ENCODE peak calls at places on chromosomes 3 and 15, in ten cellular contexts. Y, G, A, H, L, D, B, O, N and I are unnamed samples.

GRCh38 chr15:27418729-27419128 is 447.7 kb downstream of the GABRG3 start:
- DNase-seq in B (no peak), H (no peak), N (no peak), O (peak), A (no peak), G (no peak), Y (peak), D (no peak), L (no peak), I (no peak)

GRCh38 chr3:39443530-39443929 is 23.9 kb upstream of the MOBP start:
- DNase-seq in G (no peak), D (no peak), L (no peak), B (no peak), Y (no peak), O (peak), N (no peak), A (peak), H (no peak), I (peak)

GRCh38 chr3:137410028-137410427 is 354.1 kb upstream of the SOX14 start:
- DNase-seq in O (no peak), G (no peak), Y (no peak), B (no peak), N (no peak), D (no peak), A (no peak), H (no peak), L (no peak), I (no peak)

GRCh38 chr15:48062476-48062875 is 58.3 kb upstream of the SLC24A5 start:
- DNase-seq in A (no peak), N (no peak), B (no peak), Y (peak), O (no peak), H (peak), D (no peak), G (no peak), L (no peak), I (peak)

GRCh38 chr3:28860307-28860706 is 420.6 kb upstream of the RBMS3 start:
- DNase-seq in L (no peak), H (peak), B (no peak), O (no peak), N (no peak), D (peak), Y (no peak), G (no peak), A (no peak), I (no peak)

GRCh38 chr3:194397757-194398312 is 1.2 kb downstream of the GP5 start:
- DNase-seq in Y (no peak), L (no peak), H (no peak), B (no peak), O (peak), N (no peak), G (no peak), A (no peak), D (no peak), I (no peak)

GRCh38 chr3:37040231-37040630 is 46.9 kb downstream of the MLH1 start:
- DNase-seq in L (no peak), O (no peak), D (no peak), B (no peak), G (no peak), Y (no peak), N (no peak), A (no peak), H (no peak), I (no peak)

GRCh38 chr3:150738688-150739087 is 24.3 kb downstream of the SIAH2 start:
- DNase-seq in G (no peak), N (no peak), B (no peak), L (no peak), A (no peak), Y (no peak), O (no peak), D (no peak), H (no peak), I (no peak)

GRCh38 chr3:13951184-13951583 is 71.3 kb upstream of the WNT7A start:
- DNase-seq in B (no peak), L (no peak), A (no peak), O (no peak), G (no peak), D (no peak), N (no peak), Y (no peak), H (no peak), I (no peak)

GRCh38 chr15:74873756-74874424 is 725 bp upstream of the SCAMP2 start:
- DNase-seq in L (no peak), B (no peak), N (no peak), G (peak), D (no peak), O (no peak), H (peak), A (no peak), Y (peak), I (peak)

GRCh38 chr3:5058463-5058862 is 63.6 kb upstream of the ARL8B start:
- DNase-seq in A (no peak), H (peak), O (no peak), D (peak), L (no peak), N (peak), B (no peak), G (no peak), Y (no peak), I (no peak)

GRCh38 chr3:121330586-121330985 is 215.2 kb downstream of the POLQ start:
- DNase-seq in A (no peak), Y (no peak), B (no peak), D (no peak), N (no peak), G (no peak), H (no peak), L (no peak), O (no peak), I (no peak)

GRCh38 chr3:134708671-134709070 is 57.8 kb upstream of the KY start:
- DNase-seq in B (no peak), O (no peak), G (no peak), N (no peak), Y (no peak), H (no peak), A (no peak), L (no peak), D (peak), I (no peak)

GRCh38 chr3:135248217-135248616 is 453.2 kb downstream of the EPHB1 start:
- DNase-seq in G (no peak), N (no peak), Y (no peak), L (no peak), H (no peak), A (no peak), B (no peak), D (no peak), O (no peak), I (no peak)

GRCh38 chr3:188617988-188618701 is 464.2 kb downstream of the LPP start:
- DNase-seq in Y (no peak), B (no peak), N (no peak), O (no peak), L (no peak), D (no peak), H (no peak), A (no peak), G (no peak), I (no peak)

GRCh38 chr3:87615506-87615905 is 339.1 kb upstream of the POU1F1 start:
- DNase-seq in G (no peak), D (no peak), O (no peak), Y (no peak), L (no peak), H (no peak), A (no peak), N (no peak), B (no peak), I (no peak)

GRCh38 chr3:143441772-143442171 is 322.2 kb downstream of the CHST2 start:
- DNase-seq in L (no peak), O (no peak), B (no peak), G (no peak), Y (no peak), H (no peak), D (no peak), A (no peak), N (no peak), I (no peak)

GRCh38 chr3:158165730-158166129 is 55.8 kb downstream of the RSRC1 start:
- DNase-seq in H (no peak), O (no peak), D (no peak), B (no peak), Y (no peak), A (no peak), L (no peak), G (no peak), N (no peak), I (peak)

GRCh38 chr3:192836469-192836820 is 81.2 kb downstream of the MB21D2 start:
- DNase-seq in O (no peak), L (no peak), H (no peak), B (no peak), G (no peak), Y (no peak), N (no peak), D (no peak), A (no peak), I (peak)